ENCODE peak calls at places on chromosome 6, in six cellular contexts. D is midbrain, F is cerebellar nuclear complex, T is GM23248, W is EL, E is germinal center. K is an unnamed sample.
A peak's percentile ranks its signal among the peaks of the same experiment; 100 is the strongest.

GRCh38 chr6:158050955-158051354 is 69.3 kb downstream of the SYNJ2 start:
- DNase-seq in W (peak; percentile 57), D (no peak), F (no peak), T (peak; percentile 97), E (no peak), K (no peak)

GRCh38 chr6:135033238-135033637 is 21.4 kb downstream of the HBS1L start:
- DNase-seq in F (no peak), D (no peak), E (no peak), T (no peak), W (no peak), K (no peak)

GRCh38 chr6:111788779-111789276 is 84.4 kb downstream of the FYN start:
- DNase-seq in D (no peak), F (no peak), T (no peak), W (no peak), E (no peak), K (no peak)

GRCh38 chr6:11392778-11393507 is 144.6 kb upstream of the TMEM170B start:
- DNase-seq in D (no peak), E (no peak), F (no peak), T (no peak), W (peak; percentile 25), K (no peak)

GRCh38 chr6:28789553-28790083 is 134.2 kb downstream of the TRIM27 start:
- DNase-seq in T (peak; percentile 71), D (peak; percentile 5), F (no peak), W (peak; percentile 79), E (no peak), K (no peak)

GRCh38 chr6:11278207-11278559 is 45.7 kb upstream of the NEDD9 start:
- DNase-seq in E (no peak), F (no peak), D (no peak), T (no peak), W (no peak), K (no peak)

GRCh38 chr6:145147981-145148380 is 587.3 kb downstream of the EPM2A start:
- DNase-seq in E (no peak), W (no peak), F (no peak), D (no peak), T (no peak), K (no peak)

GRCh38 chr6:140078552-140079126 is 704.2 kb upstream of the CITED2 start:
- DNase-seq in W (peak; percentile 96), F (no peak), D (peak; percentile 18), E (no peak), T (peak; percentile 88), K (no peak)

GRCh38 chr6:79042088-79042798 is 35.8 kb downstream of the PHIP start:
- DNase-seq in F (no peak), W (no peak), D (no peak), T (no peak), E (no peak), K (no peak)

GRCh38 chr6:5622276-5623005 is 361.1 kb downstream of the FARS2 start:
- DNase-seq in T (no peak), W (no peak), D (no peak), F (no peak), E (no peak), K (no peak)

GRCh38 chr6:161227004-161227950 is 46.6 kb downstream of the AGPAT4 start:
- DNase-seq in F (no peak), D (no peak), T (no peak), E (no peak), W (no peak), K (no peak)